ENCODE peak calls at places on chromosomes 13 and 19, in nine cellular contexts. A, Y, V, O, Z, F, Q, I and P are unnamed samples.
A peak's percentile ranks its signal among the peaks of the same experiment; 100 is the strongest.

GRCh38 chr13:42275098-42275471 is 3.1 kb downstream of the AKAP11 start:
- DNase-seq in Q (no peak), F (no peak), Z (peak; percentile 48), A (no peak), I (no peak), O (no peak), Y (no peak), V (no peak), P (peak; percentile 74)

GRCh38 chr19:10431254-10431942 is 11.1 kb downstream of the PDE4A start:
- DNase-seq in Y (no peak), V (no peak), A (no peak), F (no peak), Q (no peak), Z (no peak), I (no peak), O (no peak), P (no peak)

GRCh38 chr13:99307247-99307646 is at the start of gene GPR183:
- DNase-seq in A (no peak), I (no peak), O (no peak), Y (no peak), F (no peak), V (no peak), Z (no peak), Q (no peak), P (peak; percentile 79)

GRCh38 chr13:44300895-44301638 is 72.6 kb upstream of the SERP2 start:
- DNase-seq in Z (no peak), V (peak; percentile 61), I (no peak), Y (no peak), Q (no peak), F (no peak), O (peak; percentile 83), A (no peak), P (no peak)

GRCh38 chr13:49225358-49226042 is 5.4 kb downstream of the MLNR start:
- DNase-seq in I (no peak), F (no peak), Q (no peak), Y (no peak), Z (no peak), O (no peak), A (no peak), V (no peak), P (no peak)

GRCh38 chr13:26816876-26817275 is 56.3 kb upstream of the GPR12 start:
- DNase-seq in Y (no peak), V (no peak), A (no peak), I (no peak), O (no peak), F (no peak), Q (no peak), Z (no peak), P (no peak)

GRCh38 chr13:73782781-73783180 is 351.4 kb downstream of the KLF12 start:
- DNase-seq in O (no peak), V (no peak), F (no peak), Y (no peak), I (no peak), A (no peak), Z (no peak), Q (no peak), P (no peak)

GRCh38 chr19:49117677-49118564 is 1.0 kb downstream of the C19orf73 start:
- DNase-seq in I (no peak), Q (no peak), O (no peak), Y (no peak), A (no peak), Z (no peak), V (no peak), F (no peak), P (no peak)

GRCh38 chr13:57748096-57748495 is 116.6 kb downstream of the PCDH17 start:
- DNase-seq in I (no peak), O (no peak), Y (no peak), Z (no peak), V (no peak), Q (no peak), A (no peak), F (no peak), P (no peak)

GRCh38 chr13:36366023-36366422 is 19.8 kb upstream of the SPART start:
- DNase-seq in V (no peak), I (no peak), A (no peak), F (no peak), Y (no peak), Q (no peak), O (no peak), Z (no peak), P (no peak)

GRCh38 chr13:106499905-106500304 is 35.6 kb downstream of the EFNB2 start:
- DNase-seq in F (no peak), Q (no peak), A (no peak), V (no peak), I (no peak), Z (peak; percentile 54), O (no peak), Y (no peak), P (no peak)

GRCh38 chr19:45952691-45953505 is 20.8 kb downstream of the NOVA2 start:
- DNase-seq in Y (no peak), Q (peak; percentile 40), Z (no peak), I (no peak), A (peak; percentile 33), F (no peak), V (peak; percentile 98), O (no peak), P (no peak)

GRCh38 chr13:60538566-60538965 is 141.5 kb downstream of the TDRD3 start:
- DNase-seq in V (no peak), Q (no peak), I (no peak), Y (no peak), O (no peak), A (no peak), F (no peak), Z (no peak), P (no peak)

GRCh38 chr13:25406377-25406776 is 34.6 kb downstream of the ATP8A2 start:
- DNase-seq in F (no peak), Y (no peak), O (no peak), A (no peak), V (no peak), Q (no peak), Z (no peak), I (no peak), P (no peak)

GRCh38 chr19:31105761-31106160 is 243.5 kb downstream of the TSHZ3 start:
- DNase-seq in Y (no peak), Q (no peak), A (no peak), O (no peak), I (no peak), F (no peak), V (no peak), Z (no peak), P (no peak)

GRCh38 chr13:77853701-77854100 is 64.9 kb downstream of the EDNRB start:
- DNase-seq in Z (peak; percentile 68), Y (peak; percentile 4), Q (no peak), A (no peak), I (no peak), F (no peak), V (no peak), O (no peak), P (peak; percentile 86)

GRCh38 chr19:1651548-1652394 is 644 bp downstream of the TCF3 start:
- DNase-seq in Q (peak; percentile 26), Y (no peak), A (no peak), V (no peak), Z (no peak), I (no peak), F (no peak), O (no peak), P (no peak)

GRCh38 chr13:75452564-75452963 is 29.4 kb downstream of the TBC1D4 start:
- DNase-seq in A (no peak), I (no peak), F (no peak), V (no peak), Q (no peak), Y (no peak), Z (no peak), O (no peak), P (no peak)

GRCh38 chr13:87536899-87537298 is 134.3 kb upstream of the SLITRK5 start:
- DNase-seq in I (no peak), A (no peak), V (no peak), F (no peak), Q (no peak), O (no peak), Z (no peak), Y (no peak), P (no peak)

GRCh38 chr13:35527451-35527850 is 51.0 kb upstream of the MAB21L1 start:
- DNase-seq in O (no peak), Z (no peak), V (no peak), A (no peak), Q (no peak), F (no peak), I (no peak), Y (no peak), P (no peak)

GRCh38 chr19:44847144-44848035 is 1.3 kb downstream of the NECTIN2 start:
- DNase-seq in O (peak; percentile 28), Q (no peak), I (no peak), V (no peak), Y (no peak), A (no peak), F (peak; percentile 23), Z (peak; percentile 15), P (no peak)